ENCODE peak calls at places on chromosomes 2 and 18, in six cellular contexts. K, V, U, P, B and E are unnamed samples.

GRCh38 chr2:46669996-46670793 is 190.8 kb downstream of the TMEM247 start:
- DNase-seq in U (no peak), K (no peak), P (no peak), B (no peak), V (no peak), E (peak)

GRCh38 chr2:96816836-96817702 is 1.0 kb downstream of the CNNM3 start:
- DNase-seq in K (peak), P (peak), B (no peak), V (no peak), U (peak), E (peak)

GRCh38 chr2:70258532-70258875 is 567 bp downstream of the PCYOX1 start:
- DNase-seq in U (no peak), B (peak), P (peak), K (peak), V (no peak), E (no peak)

GRCh38 chr2:26454561-26455001 is 23.3 kb downstream of the OTOF start:
- DNase-seq in B (no peak), K (no peak), U (no peak), V (no peak), P (no peak), E (no peak)

GRCh38 chr2:119947535-119947934 is 65.3 kb upstream of the EPB41L5 start:
- DNase-seq in K (no peak), U (no peak), P (no peak), B (no peak), V (no peak), E (no peak)

GRCh38 chr2:222447144-222447543 is 22.8 kb downstream of the SGPP2 start:
- DNase-seq in B (no peak), V (no peak), K (peak), P (no peak), U (no peak), E (no peak)

GRCh38 chr2:193963472-193964119 is 1693.4 kb upstream of the SLC39A10 start:
- DNase-seq in V (no peak), P (peak), B (no peak), K (peak), U (peak), E (no peak)

GRCh38 chr2:8535821-8536685 is 145.8 kb upstream of the ID2 start:
- DNase-seq in P (no peak), K (peak), U (no peak), V (no peak), B (no peak), E (no peak)

GRCh38 chr2:96359310-96359709 is 23.7 kb downstream of the NCAPH start:
- DNase-seq in U (no peak), V (no peak), K (peak), B (no peak), P (no peak), E (no peak)

GRCh38 chr2:122255924-122256323 is 500.5 kb downstream of the TSN start:
- DNase-seq in V (no peak), B (no peak), P (no peak), U (peak), K (no peak), E (no peak)

GRCh38 chr2:133581027-133581760 is 12.9 kb upstream of the NCKAP5 start:
- DNase-seq in B (no peak), U (peak), V (no peak), K (no peak), P (no peak), E (no peak)

GRCh38 chr2:12928197-12928596 is 211.5 kb downstream of the TRIB2 start:
- DNase-seq in K (peak), U (peak), P (no peak), V (no peak), B (peak), E (no peak)

GRCh38 chr2:207467716-207468347 is 61.9 kb upstream of the CREB1 start:
- DNase-seq in B (no peak), V (peak), P (no peak), U (no peak), K (no peak), E (no peak)

GRCh38 chr2:192487636-192488035 is 292.9 kb upstream of the TMEFF2 start:
- DNase-seq in V (no peak), B (no peak), K (no peak), U (no peak), P (no peak), E (no peak)

GRCh38 chr2:237724811-237725478 is 73.6 kb upstream of the RBM44 start:
- DNase-seq in K (no peak), V (no peak), P (no peak), B (no peak), U (peak), E (no peak)

GRCh38 chr2:223416826-223417610 is 185.1 kb downstream of the SCG2 start:
- DNase-seq in V (no peak), B (no peak), K (no peak), U (no peak), P (no peak), E (no peak)

GRCh38 chr2:215396595-215397313 is 39.1 kb downstream of the FN1 start:
- DNase-seq in V (no peak), K (peak), B (no peak), P (no peak), U (no peak), E (no peak)

GRCh38 chr2:219406861-219407230 is 11.3 kb upstream of the DES start:
- DNase-seq in P (no peak), K (no peak), B (no peak), V (no peak), U (no peak), E (no peak)

GRCh38 chr2:95007061-95007609 is 18.4 kb upstream of the MAL start:
- DNase-seq in K (no peak), B (no peak), U (no peak), P (no peak), V (no peak), E (no peak)

GRCh38 chr2:232592687-232593407 is 40.6 kb upstream of the EFHD1 start:
- DNase-seq in B (no peak), U (peak), P (peak), K (no peak), V (no peak), E (peak)

GRCh38 chr2:218059289-218059688 is 9.8 kb upstream of the RUFY4 start:
- DNase-seq in K (no peak), P (no peak), B (no peak), U (no peak), V (no peak), E (no peak)

GRCh38 chr2:73307720-73308119 is 14.4 kb upstream of the EGR4 start:
- DNase-seq in K (no peak), P (no peak), B (no peak), U (no peak), V (no peak), E (no peak)

GRCh38 chr18:37889963-37890362 is 324.4 kb upstream of the CELF4 start:
- DNase-seq in U (no peak), P (no peak), K (no peak), B (no peak), V (no peak), E (no peak)

GRCh38 chr2:237674731-237675276 is 47.4 kb downstream of the LRRFIP1 start:
- DNase-seq in K (peak), V (peak), P (peak), B (no peak), U (peak), E (no peak)

GRCh38 chr2:222102746-222103349 is 195.9 kb downstream of the PAX3 start:
- DNase-seq in P (no peak), B (no peak), U (no peak), K (no peak), V (no peak), E (no peak)

GRCh38 chr18:77042583-77042982 is 90.0 kb downstream of the MBP start:
- DNase-seq in K (no peak), V (no peak), P (no peak), U (no peak), B (no peak), E (no peak)

GRCh38 chr2:197386242-197386641 is 48.6 kb downstream of the SF3B1 start:
- DNase-seq in P (no peak), B (no peak), U (no peak), K (no peak), V (no peak), E (no peak)

GRCh38 chr2:202314116-202314515 is 48.6 kb downstream of the NOP58 start:
- DNase-seq in P (no peak), V (no peak), U (peak), B (no peak), K (no peak), E (no peak)

GRCh38 chr2:109510136-109511028 is 103.4 kb downstream of the SEPTIN10 start:
- DNase-seq in U (peak), P (peak), B (peak), V (peak), K (peak), E (peak)

GRCh38 chr2:71617266-71617665 is 163.9 kb downstream of the DYSF start:
- DNase-seq in B (no peak), P (no peak), V (no peak), U (no peak), K (no peak), E (no peak)

DNA sequence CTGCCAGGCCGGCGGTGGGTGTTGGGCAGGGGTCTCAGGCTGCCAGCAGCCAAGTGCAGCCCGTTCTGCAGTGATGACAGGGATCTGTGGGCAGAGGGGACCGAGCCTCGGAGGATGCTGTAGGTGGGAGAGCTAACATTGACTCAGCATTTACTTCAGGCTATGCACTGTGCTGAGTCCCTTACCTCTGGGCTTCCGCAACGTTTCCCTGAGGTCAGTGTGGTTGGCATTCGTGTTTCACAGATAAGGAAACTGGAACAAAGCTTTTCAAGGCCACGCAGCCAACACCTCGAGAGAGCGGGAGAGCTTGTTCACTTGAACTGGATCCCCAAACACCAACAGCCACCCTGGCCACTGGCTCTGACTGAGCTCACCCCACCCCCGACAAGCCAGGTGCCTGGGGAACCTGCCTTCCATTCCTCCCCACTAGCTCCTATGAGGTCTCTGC is 839 bp upstream of the GPR148 start:
- DNase-seq in U (no peak), V (no peak), K (peak), B (no peak), P (no peak), E (no peak)
- TF ChIP-seq MYC in U (no peak), V (no peak), K (no peak), B (no peak), P (no peak), E (no peak)

DNA sequence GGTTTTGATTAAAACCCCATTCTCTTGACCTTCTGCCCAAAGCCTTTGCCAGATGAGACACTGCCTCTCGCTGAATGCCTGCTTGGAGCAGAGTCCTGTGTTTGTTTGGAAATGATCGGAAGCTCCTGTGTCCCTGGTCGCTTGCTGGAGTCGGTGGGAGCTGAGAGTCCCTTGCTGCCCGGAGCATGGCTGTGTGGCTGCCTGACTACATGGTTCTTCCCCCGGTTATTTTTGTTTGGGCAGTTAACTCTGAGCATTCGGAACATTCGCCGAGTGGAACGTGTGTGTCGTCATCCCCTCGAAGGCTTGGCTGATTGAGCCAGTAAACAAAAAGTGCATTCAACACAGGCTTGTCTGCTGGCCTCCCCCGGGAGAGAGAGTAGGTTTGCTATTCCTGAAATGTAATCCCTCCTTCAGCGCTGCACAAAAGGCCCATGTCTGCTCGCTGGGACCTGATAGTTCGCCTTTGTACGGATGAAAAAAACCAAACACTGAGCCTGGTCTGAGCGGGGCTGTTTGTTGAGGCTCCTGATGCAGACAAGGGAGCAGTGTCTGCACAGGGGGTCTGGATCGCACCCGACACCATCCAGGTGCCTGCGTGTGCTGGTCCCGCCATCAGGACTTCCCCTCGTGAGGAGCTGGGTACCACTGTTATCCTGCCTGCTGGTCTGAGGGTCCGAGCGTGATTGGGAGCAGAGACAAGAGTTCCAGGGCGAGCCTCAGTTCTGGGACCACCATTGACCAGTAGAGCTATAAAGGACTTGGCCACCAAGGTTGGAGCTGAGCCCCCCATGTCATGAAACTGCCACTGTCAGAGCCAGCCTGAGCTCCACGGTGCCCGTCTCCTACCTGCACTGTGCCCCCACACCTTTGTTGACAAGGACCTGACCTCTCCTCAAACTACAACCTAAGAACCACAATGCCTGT is 83.8 kb downstream of the AGAP1 start:
- DNase-seq in B (no peak), U (no peak), K (no peak), V (no peak), P (peak), E (no peak)
- TF ChIP-seq MYC in B (no peak), U (no peak), K (no peak), V (no peak), P (no peak), E (no peak)

GRCh38 chr2:178285287-178285615 is 90.9 kb downstream of the OSBPL6 start:
- DNase-seq in K (no peak), P (no peak), B (no peak), U (no peak), V (no peak), E (no peak)
- TF ChIP-seq MYC in K (no peak), P (no peak), B (no peak), U (no peak), V (no peak), E (no peak)

GRCh38 chr2:7428444-7429204 is 511.4 kb downstream of the RNF144A start:
- DNase-seq in V (no peak), K (peak), U (no peak), B (no peak), P (no peak), E (no peak)

GRCh38 chr2:7430421-7430868 is 513.2 kb downstream of the RNF144A start:
- DNase-seq in B (no peak), K (no peak), V (no peak), P (no peak), U (no peak), E (no peak)

GRCh38 chr2:7429733-7430132 is 512.5 kb downstream of the RNF144A start:
- DNase-seq in B (no peak), U (no peak), P (no peak), V (no peak), K (no peak), E (peak)

GRCh38 chr2:7424481-7424880 is 507.3 kb downstream of the RNF144A start:
- DNase-seq in V (no peak), K (no peak), U (no peak), P (no peak), B (no peak), E (no peak)

DNA sequence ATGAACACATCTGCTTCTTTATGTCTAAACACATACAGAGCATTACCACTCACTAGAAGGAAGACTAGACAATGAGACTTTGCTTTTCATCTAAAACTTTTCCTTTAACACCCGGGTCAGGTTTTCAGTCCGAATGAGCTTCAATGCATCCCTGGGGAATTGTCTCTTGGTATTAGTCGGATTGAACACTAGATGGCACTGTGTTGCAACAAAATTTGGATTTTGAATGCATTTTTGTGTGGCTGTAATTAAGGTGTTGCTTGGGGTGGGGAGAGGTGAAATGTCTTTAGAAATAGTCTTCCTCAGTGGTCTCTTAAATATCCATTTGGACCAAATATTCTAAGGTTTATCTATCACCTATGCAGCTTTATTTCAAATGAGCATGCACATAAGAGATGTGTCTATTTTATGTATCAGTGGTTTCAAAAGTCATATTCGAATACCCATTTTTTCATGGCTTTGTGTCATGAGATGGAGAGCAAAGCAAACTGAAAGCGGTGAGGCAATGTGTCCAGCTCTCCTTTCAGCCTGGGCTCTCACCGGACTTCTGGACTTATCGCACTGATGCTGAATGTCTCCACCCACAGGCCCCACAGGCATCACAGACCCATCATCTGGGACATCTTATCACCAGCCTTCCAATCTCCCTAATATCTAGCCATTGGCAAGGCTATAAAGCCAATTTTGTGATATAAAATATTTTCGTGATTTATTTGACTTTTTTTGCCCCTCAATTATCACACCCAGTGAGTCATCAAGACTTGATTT is 510.3 kb downstream of the RNF144A start:
- DNase-seq in U (peak), P (peak), V (peak), K (peak), B (peak), E (peak)
- TF ChIP-seq MYC in U (no peak), P (no peak), V (no peak), K (no peak), B (no peak), E (no peak)

DNA sequence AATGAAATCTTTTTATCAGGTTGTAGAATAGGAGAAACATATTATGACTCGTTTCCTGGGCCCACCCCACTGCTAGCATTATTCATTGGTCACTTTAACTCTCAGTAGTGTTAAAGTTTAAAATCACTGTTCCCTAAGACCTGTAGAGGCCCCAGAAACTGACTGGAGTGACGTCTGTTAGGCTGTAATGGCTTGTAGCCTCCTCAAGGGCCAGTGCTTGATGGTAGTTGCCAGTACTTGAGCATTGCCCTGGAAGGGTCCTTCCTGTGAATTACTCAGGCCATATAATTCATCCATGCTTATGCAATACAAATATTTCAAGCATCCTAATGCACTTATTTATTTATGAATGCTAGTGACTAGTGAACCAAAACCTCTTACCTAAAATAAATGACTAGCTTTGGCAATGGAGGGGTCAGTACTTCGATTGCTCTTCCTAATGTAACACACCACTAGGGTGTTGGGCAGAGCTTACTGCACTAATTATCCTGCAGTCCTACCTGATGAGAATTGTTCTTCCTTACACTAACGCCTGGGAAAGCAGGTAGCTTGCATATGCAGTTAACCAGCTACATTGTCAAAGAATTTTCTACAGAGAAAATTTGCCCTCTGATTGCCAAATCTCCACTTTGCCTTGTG is 31.2 kb downstream of the ARHGAP25 start:
- DNase-seq in U (no peak), K (peak), P (no peak), B (no peak), V (no peak), E (no peak)
- TF ChIP-seq MYC in U (no peak), K (no peak), P (no peak), B (no peak), V (no peak), E (no peak)

DNA sequence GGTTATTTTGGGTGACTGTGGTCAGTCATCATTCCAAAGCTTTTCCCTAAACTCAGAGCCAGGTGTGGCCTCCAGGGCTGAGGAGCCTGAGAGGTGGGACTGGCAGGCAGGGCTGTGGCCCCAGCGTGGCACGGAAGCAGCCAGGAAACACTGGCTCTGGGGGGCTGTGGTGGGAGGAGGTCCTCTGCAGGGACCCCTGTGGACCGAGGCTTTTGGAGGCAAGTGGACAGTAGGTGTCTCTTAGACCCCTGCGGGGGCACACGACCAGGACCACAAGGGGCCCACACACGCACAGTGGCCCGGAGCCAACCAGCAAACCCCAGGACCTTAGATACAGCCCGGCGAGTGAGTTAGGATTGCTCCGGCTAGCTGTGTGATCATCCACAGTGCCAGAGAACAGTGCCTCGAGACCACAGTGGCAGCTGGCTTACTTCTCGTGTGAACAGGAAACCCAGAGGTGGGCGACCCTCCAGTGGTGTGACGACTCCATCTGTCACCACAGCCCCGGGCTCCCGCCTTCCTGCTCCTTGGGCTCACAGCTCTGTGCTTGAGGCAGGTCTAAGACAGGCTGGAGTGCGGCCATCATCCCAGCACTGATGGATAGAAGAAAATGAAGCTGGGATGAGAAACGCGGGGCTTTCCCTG is 1.6 kb upstream of the RTP5 start:
- DNase-seq in K (no peak), P (no peak), V (no peak), B (no peak), U (no peak), E (no peak)
- TF ChIP-seq MYC in K (no peak), P (no peak), V (no peak), B (no peak), U (no peak), E (no peak)